ENCODE peak calls at places on chromosomes 7 and 10, in four cellular contexts. L is right atrium auricular region, N is adrenal gland, Y is AG10803. B is an unnamed sample.

GRCh38 chr7:154231732-154232131 is 179.5 kb downstream of the DPP6 start:
- DNase-seq in Y (no peak), N (no peak), L (no peak), B (no peak)

GRCh38 chr10:63554666-63555065 is 33.5 kb downstream of the REEP3 start:
- DNase-seq in Y (peak; percentile 96), N (no peak), L (no peak), B (peak; percentile 97)

GRCh38 chr7:7772385-7772784 is 54.0 kb upstream of the RPA3 start:
- DNase-seq in L (no peak), Y (no peak), N (no peak), B (peak; percentile 66)

GRCh38 chr10:5274795-5275194 is 78.2 kb downstream of the AKR1C4 start:
- DNase-seq in L (no peak), N (no peak), Y (no peak), B (no peak)

GRCh38 chr10:61904711-61905445 is 3.4 kb downstream of the ARID5B start:
- DNase-seq in N (peak; percentile 65), L (peak; percentile 62), Y (peak; percentile 67), B (peak; percentile 75)

GRCh38 chr7:36625247-36625646 is 99.0 kb downstream of the AOAH start:
- DNase-seq in Y (no peak), N (no peak), L (no peak), B (no peak)

GRCh38 chr10:92291921-92292860 is 1.2 kb downstream of the MARCHF5 start:
- DNase-seq in N (peak; percentile 54), Y (peak; percentile 60), L (peak; percentile 71), B (peak; percentile 53)

GRCh38 chr10:79349072-79349491 is 1.8 kb downstream of the PPIF start:
- DNase-seq in Y (no peak), L (peak; percentile 53), N (no peak), B (no peak)

GRCh38 chr7:51224811-51225581 is 91.6 kb downstream of the COBL start:
- DNase-seq in Y (no peak), L (peak; percentile 54), N (peak; percentile 16), B (no peak)

GRCh38 chr7:6271694-6272371 is 591 bp downstream of the CYTH3 start:
- DNase-seq in L (no peak), N (peak; percentile 43), Y (no peak), B (no peak)

GRCh38 chr7:29485376-29486190 is 78.1 kb upstream of the PRR15 start:
- DNase-seq in L (no peak), N (no peak), Y (no peak), B (no peak)

GRCh38 chr10:67815571-67816059 is 22.4 kb downstream of the DNAJC12 start:
- DNase-seq in L (no peak), N (peak; percentile 61), Y (no peak), B (peak; percentile 36)

GRCh38 chr10:132477398-132478340 is 59.9 kb upstream of the INPP5A start:
- DNase-seq in N (no peak), L (no peak), Y (no peak), B (no peak)

GRCh38 chr7:29891766-29892165 is 85.5 kb downstream of the WIPF3 start:
- DNase-seq in N (no peak), L (no peak), Y (no peak), B (no peak)

GRCh38 chr7:44638611-44639557 is 32.5 kb downstream of the OGDH start:
- DNase-seq in N (peak; percentile 66), L (peak; percentile 85), Y (peak; percentile 75), B (peak; percentile 74)

GRCh38 chr10:51879238-51879637 is 179.8 kb upstream of the CSTF2T start:
- DNase-seq in L (peak; percentile 78), Y (peak; percentile 100), N (peak; percentile 18), B (peak; percentile 97)

GRCh38 chr7:79806161-79806734 is 328.4 kb upstream of the GNAI1 start:
- DNase-seq in L (no peak), Y (peak; percentile 43), N (no peak), B (peak; percentile 26)

GRCh38 chr10:49568235-49568634 is 29.3 kb upstream of the ERCC6 start:
- DNase-seq in N (no peak), L (no peak), Y (peak; percentile 96), B (peak; percentile 60)

GRCh38 chr10:50421026-50421719 is 169.9 kb upstream of the ASAH2 start:
- DNase-seq in Y (peak; percentile 38), N (peak; percentile 26), L (no peak), B (no peak)

GRCh38 chr10:132684164-132684891 is 101.6 kb downstream of the NKX6-2 start:
- DNase-seq in Y (peak; percentile 44), N (peak; percentile 9), L (no peak), B (peak; percentile 20)

GRCh38 chr10:128516180-128516579 is 390.0 kb upstream of the MKI67 start:
- DNase-seq in Y (no peak), L (no peak), N (no peak), B (no peak)

GRCh38 chr10:127243490-127244272 is 47.3 kb upstream of the INSYN2A start:
- DNase-seq in Y (peak; percentile 31), L (no peak), N (peak; percentile 30), B (peak; percentile 41)

GRCh38 chr10:91562839-91563581 is 69.9 kb downstream of the PPP1R3C start:
- DNase-seq in L (no peak), Y (no peak), N (no peak), B (no peak)

GRCh38 chr10:105952153-105952552 is 1212.4 kb downstream of the SORCS1 start:
- DNase-seq in N (no peak), Y (peak; percentile 41), L (no peak), B (peak; percentile 40)

GRCh38 chr7:43467406-43467805 is 115.5 kb upstream of the STK17A start:
- DNase-seq in N (no peak), L (no peak), Y (peak; percentile 56), B (peak; percentile 18)

GRCh38 chr10:79984851-79985250 is 35.9 kb upstream of the SFTPD start:
- DNase-seq in Y (no peak), L (no peak), N (no peak), B (no peak)

GRCh38 chr7:21972397-21972784 is 26.7 kb upstream of the CDCA7L start:
- DNase-seq in N (no peak), L (no peak), Y (no peak), B (no peak)

GRCh38 chr10:91598211-91598981 is 34.5 kb downstream of the PPP1R3C start:
- DNase-seq in Y (peak; percentile 88), N (peak; percentile 66), L (no peak), B (peak; percentile 66)

GRCh38 chr10:110985497-110986270 is 66.3 kb downstream of the SHOC2 start:
- DNase-seq in L (no peak), Y (no peak), N (no peak), B (no peak)

GRCh38 chr10:102420443-102420809 is 210 bp upstream of the FBXL15 start:
- DNase-seq in N (peak; percentile 90), Y (no peak), L (no peak), B (no peak)

GRCh38 chr7:111092406-111093160 is 1.7 kb downstream of the LRRN3 start:
- DNase-seq in L (no peak), N (no peak), Y (no peak), B (no peak)

GRCh38 chr7:150962743-150963399 is 15.2 kb downstream of the KCNH2 start:
- DNase-seq in L (no peak), Y (peak; percentile 13), N (peak; percentile 48), B (peak; percentile 25)

GRCh38 chr7:12493866-12494265 is 76.7 kb upstream of the SCIN start:
- DNase-seq in N (no peak), L (no peak), Y (no peak), B (peak; percentile 10)

GRCh38 chr7:12490941-12491340 is 79.6 kb upstream of the SCIN start:
- DNase-seq in Y (no peak), N (no peak), L (no peak), B (no peak)

GRCh38 chr7:12491526-12491925 is 79.0 kb upstream of the SCIN start:
- DNase-seq in N (no peak), Y (no peak), L (no peak), B (no peak)

GRCh38 chr7:12494354-12495024 is 76.0 kb upstream of the SCIN start:
- DNase-seq in L (no peak), N (no peak), Y (no peak), B (no peak)

DNA sequence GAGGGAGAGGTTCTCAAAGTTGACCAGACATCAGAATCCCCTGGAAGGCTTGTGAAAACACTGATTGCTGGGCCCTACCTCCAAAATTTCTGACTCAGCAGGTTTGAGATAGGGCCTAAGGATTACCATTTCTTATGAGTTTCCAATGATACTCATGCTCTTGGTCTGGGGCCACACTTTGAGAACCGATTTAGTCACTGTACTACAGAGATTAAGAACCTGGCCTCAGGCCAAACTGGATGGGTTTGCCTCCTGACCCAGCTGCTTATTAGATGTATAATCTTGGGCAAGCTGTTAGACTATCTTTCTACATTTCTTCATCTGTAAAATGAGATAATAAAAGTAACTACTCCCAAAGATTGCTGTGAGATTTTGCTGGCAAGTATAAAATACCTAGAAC is 77.1 kb upstream of the SCIN start:
- DNase-seq in Y (no peak), L (no peak), N (no peak), B (peak; percentile 3)
- H3K4me3 ChIP-seq in Y (no peak overlapping the region), L (no peak overlapping the region), N (no peak overlapping the region), B (no peak overlapping the region)

DNA sequence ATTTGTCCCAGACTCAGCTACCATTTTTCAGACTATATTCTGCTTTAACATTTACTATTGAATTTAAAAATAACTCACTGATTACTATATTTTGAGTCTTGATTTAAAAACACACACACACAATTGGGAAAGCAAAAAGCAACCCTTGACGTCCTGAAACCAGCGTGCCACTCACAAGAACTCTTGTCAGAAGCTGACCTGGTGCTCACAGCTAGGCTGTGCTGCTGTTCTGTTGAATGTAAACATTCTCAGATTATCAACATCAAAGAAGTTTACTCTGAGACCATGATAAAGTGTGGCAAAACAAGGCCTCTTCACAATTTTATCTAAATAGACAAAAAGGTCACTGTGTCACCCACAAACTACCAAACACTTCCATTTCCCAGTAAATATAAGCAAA is 62.6 kb upstream of the CACNA2D1 start:
- DNase-seq in L (no peak), N (no peak), Y (no peak), B (no peak)
- TF ChIP-seq CTCF in L (no peak), N (no peak), Y (no peak), B (no peak)

DNA sequence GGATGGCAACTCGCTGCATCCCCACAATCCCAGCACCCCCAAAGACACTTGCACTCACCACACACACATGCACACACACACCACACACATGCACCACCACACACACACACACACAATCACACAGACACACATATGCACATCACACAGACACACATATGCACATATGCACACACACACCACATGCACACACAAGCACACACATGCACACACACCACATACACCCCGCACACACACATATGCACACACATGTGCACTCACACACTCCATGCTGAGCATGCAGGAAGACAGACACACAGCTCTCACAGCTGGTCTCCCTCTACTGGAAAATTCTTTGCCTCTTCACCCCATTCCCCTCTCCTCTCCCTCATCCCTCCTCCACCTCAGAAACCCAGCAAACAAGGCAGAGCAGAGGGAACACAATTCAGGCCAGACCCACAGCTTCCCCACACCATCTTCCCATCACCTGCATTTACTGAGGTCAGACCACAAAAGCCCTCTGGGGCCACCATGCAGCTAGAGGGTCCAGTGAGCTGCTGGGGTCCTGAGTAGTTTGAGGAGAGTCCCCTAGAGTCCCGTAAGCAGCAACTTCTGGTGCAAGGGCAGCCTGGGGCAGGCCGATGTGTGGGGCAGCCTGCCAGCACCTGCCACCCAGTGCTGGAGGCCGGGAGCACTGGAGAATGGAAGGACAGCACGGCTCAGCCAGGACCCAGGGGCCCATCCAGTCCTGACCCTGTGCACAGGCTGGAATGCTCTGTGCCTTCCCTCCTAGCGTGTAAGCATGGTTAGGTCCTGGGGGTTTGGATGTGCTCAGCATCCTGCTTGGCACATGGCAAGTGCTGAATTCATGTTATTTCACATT is 30.3 kb downstream of the ANXA8 start:
- DNase-seq in L (no peak), N (no peak), Y (no peak), B (no peak)
- H3K4me3 ChIP-seq in L (no peak overlapping the region), N (no peak overlapping the region), Y (no peak overlapping the region), B (no peak overlapping the region)

GRCh38 chr10:7100004-7100697 is 310.7 kb downstream of the SFMBT2 start:
- DNase-seq in N (no peak), Y (no peak), L (no peak), B (no peak)
- TF ChIP-seq CTCF in N (no peak), Y (no peak), L (no peak), B (no peak)

GRCh38 chr7:148914208-148914777 is 30.2 kb upstream of the EZH2 start:
- DNase-seq in L (no peak), N (peak; percentile 8), Y (peak; percentile 33), B (peak; percentile 74)
- H3K4me3 ChIP-seq in L (no peak overlapping the region), N (no peak overlapping the region), Y (no peak overlapping the region), B (no peak overlapping the region)

B was measured in astrocyte of the spinal cord.